ENCODE peak calls at places on chromosomes 12 and 14, in five cellular contexts. One of them, this sample, is unnamed.

GRCh38 chr14:24213866-24214652 is 771 bp upstream of the CHMP4A start:
- DNase-seq in A673: no peak
- DNase-seq in CD4-positive, alpha-beta T cell: no peak
- DNase-seq in lower lobe of right lung: no peak
- DNase-seq in IMR-90: no peak
- DNase-seq in this sample: no peak

GRCh38 chr12:130872179-130873096 is 572 bp downstream of the RAN start:
- DNase-seq in A673: peak
- DNase-seq in CD4-positive, alpha-beta T cell: peak
- DNase-seq in lower lobe of right lung: peak
- DNase-seq in IMR-90: no peak
- DNase-seq in this sample: peak

GRCh38 chr14:67260114-67260513 is 18.9 kb downstream of the PALS1 start:
- DNase-seq in A673: no peak
- DNase-seq in CD4-positive, alpha-beta T cell: no peak
- DNase-seq in lower lobe of right lung: no peak
- DNase-seq in IMR-90: no peak
- DNase-seq in this sample: no peak

GRCh38 chr12:66203820-66204219 is 14.8 kb downstream of the IRAK3 start:
- DNase-seq in A673: no peak
- DNase-seq in CD4-positive, alpha-beta T cell: no peak
- DNase-seq in lower lobe of right lung: no peak
- DNase-seq in IMR-90: no peak
- DNase-seq in this sample: no peak

GRCh38 chr12:95623554-95624170 is 72.4 kb upstream of the USP44 start:
- DNase-seq in A673: peak
- DNase-seq in CD4-positive, alpha-beta T cell: peak
- DNase-seq in lower lobe of right lung: peak
- DNase-seq in IMR-90: peak
- DNase-seq in this sample: peak

GRCh38 chr12:131390408-131391100 is 320.3 kb upstream of the SFSWAP start:
- DNase-seq in A673: no peak
- DNase-seq in CD4-positive, alpha-beta T cell: no peak
- DNase-seq in lower lobe of right lung: no peak
- DNase-seq in IMR-90: no peak
- DNase-seq in this sample: peak

GRCh38 chr12:57624441-57625220 is 8.4 kb downstream of the B4GALNT1 start:
- DNase-seq in A673: no peak
- DNase-seq in CD4-positive, alpha-beta T cell: no peak
- DNase-seq in lower lobe of right lung: no peak
- DNase-seq in IMR-90: no peak
- DNase-seq in this sample: no peak

GRCh38 chr14:58832010-58832409 is 194.2 kb downstream of the DACT1 start:
- DNase-seq in A673: no peak
- DNase-seq in CD4-positive, alpha-beta T cell: no peak
- DNase-seq in lower lobe of right lung: no peak
- DNase-seq in IMR-90: no peak
- DNase-seq in this sample: no peak

GRCh38 chr12:117098071-117098360 is 1.2 kb downstream of the TESC start:
- DNase-seq in A673: no peak
- DNase-seq in CD4-positive, alpha-beta T cell: no peak
- DNase-seq in lower lobe of right lung: no peak
- DNase-seq in IMR-90: no peak
- DNase-seq in this sample: no peak

GRCh38 chr14:60090864-60091519 is 731 bp upstream of the PCNX4 start:
- DNase-seq in A673: peak
- DNase-seq in CD4-positive, alpha-beta T cell: no peak
- DNase-seq in lower lobe of right lung: peak
- DNase-seq in IMR-90: peak
- DNase-seq in this sample: peak

GRCh38 chr14:91403069-91403600 is 14.5 kb downstream of the CCDC88C start:
- DNase-seq in A673: no peak
- DNase-seq in CD4-positive, alpha-beta T cell: no peak
- DNase-seq in lower lobe of right lung: peak
- DNase-seq in IMR-90: no peak
- DNase-seq in this sample: no peak
- H3K27ac ChIP-seq in A673: no peak
- H3K27ac ChIP-seq in CD4-positive, alpha-beta T cell: peak
- H3K27ac ChIP-seq in lower lobe of right lung: peak
- H3K27ac ChIP-seq in IMR-90: no peak
- H3K27ac ChIP-seq in this sample: no peak

GRCh38 chr12:1587927-1588573 is 6.3 kb downstream of the FBXL14 start:
- DNase-seq in A673: no peak
- DNase-seq in CD4-positive, alpha-beta T cell: no peak
- DNase-seq in lower lobe of right lung: no peak
- DNase-seq in IMR-90: peak
- DNase-seq in this sample: no peak
- H3K27ac ChIP-seq in A673: no peak
- H3K27ac ChIP-seq in CD4-positive, alpha-beta T cell: no peak
- H3K27ac ChIP-seq in lower lobe of right lung: no peak
- H3K27ac ChIP-seq in IMR-90: no peak
- H3K27ac ChIP-seq in this sample: peak

GRCh38 chr14:73764406-73764805 is 50.2 kb upstream of the PNMA1 start:
- DNase-seq in A673: no peak
- DNase-seq in CD4-positive, alpha-beta T cell: no peak
- DNase-seq in lower lobe of right lung: no peak
- DNase-seq in IMR-90: no peak
- DNase-seq in this sample: no peak
- H3K27ac ChIP-seq in A673: no peak
- H3K27ac ChIP-seq in CD4-positive, alpha-beta T cell: no peak
- H3K27ac ChIP-seq in lower lobe of right lung: peak
- H3K27ac ChIP-seq in IMR-90: no peak
- H3K27ac ChIP-seq in this sample: no peak

GRCh38 chr12:14885718-14886201 is at the start of gene MGP:
- DNase-seq in A673: no peak
- DNase-seq in CD4-positive, alpha-beta T cell: no peak
- DNase-seq in lower lobe of right lung: no peak
- DNase-seq in IMR-90: peak
- DNase-seq in this sample: no peak
- H3K27ac ChIP-seq in A673: no peak
- H3K27ac ChIP-seq in CD4-positive, alpha-beta T cell: no peak
- H3K27ac ChIP-seq in lower lobe of right lung: peak
- H3K27ac ChIP-seq in IMR-90: peak
- H3K27ac ChIP-seq in this sample: no peak

This sample was measured in substantia nigra.